ENCODE peak calls at places on chromosomes 5 and 9, in four cellular contexts. Q is progenitor cell of endocrine pancreas, G is choroid plexus epithelial cell, R is HFF-Myc. B is an unnamed sample.

GRCh38 chr5:88515881-88516819 is 247.5 kb upstream of the TMEM161B start:
- DNase-seq in Q (no peak), G (no peak), R (no peak), B (no peak)

GRCh38 chr9:131169567-131169966 is 44.2 kb downstream of the NUP214 start:
- DNase-seq in G (no peak), Q (no peak), R (no peak), B (no peak)

GRCh38 chr5:91151947-91152346 is 231.2 kb downstream of the ARRDC3 start:
- DNase-seq in R (peak; percentile 52), G (peak; percentile 98), Q (no peak), B (no peak)

GRCh38 chr5:162268694-162269481 is 201.3 kb downstream of the GABRG2 start:
- DNase-seq in G (no peak), R (no peak), Q (no peak), B (no peak)

GRCh38 chr5:66967102-66967501 is 229.5 kb downstream of the CD180 start:
- DNase-seq in G (peak; percentile 74), Q (no peak), R (no peak), B (no peak)

GRCh38 chr5:142748568-142749249 is 21.5 kb upstream of the ARHGAP26 start:
- DNase-seq in G (peak; percentile 16), Q (no peak), R (no peak), B (peak; percentile 46)

GRCh38 chr9:113186241-113186755 is 34.8 kb downstream of the FKBP15 start:
- DNase-seq in R (no peak), Q (no peak), G (no peak), B (no peak)

GRCh38 chr5:64210866-64211265 is 45.2 kb downstream of the RNF180 start:
- DNase-seq in G (peak; percentile 74), R (peak; percentile 36), Q (no peak), B (no peak)

GRCh38 chr5:92907914-92908606 is 673.0 kb downstream of the NR2F1-AS1 start:
- DNase-seq in R (peak; percentile 66), G (peak; percentile 91), Q (no peak), B (no peak)

GRCh38 chr9:109799141-109799540 is 19.1 kb downstream of the PALM2AKAP2 start:
- DNase-seq in Q (no peak), G (no peak), R (no peak), B (no peak)

GRCh38 chr5:170691623-170692022 is 91.9 kb upstream of the GABRP start:
- DNase-seq in R (no peak), Q (no peak), G (no peak), B (no peak)

GRCh38 chr5:424259-425110 is 18.5 kb upstream of the EXOC3 start:
- DNase-seq in Q (no peak), R (no peak), G (no peak), B (peak; percentile 17)

GRCh38 chr9:115972362-115972761 is 181.2 kb upstream of the PAPPA start:
- DNase-seq in R (no peak), G (peak; percentile 38), Q (no peak), B (no peak)

GRCh38 chr9:16138961-16139441 is 586.2 kb downstream of the CCDC171 start:
- DNase-seq in G (peak; percentile 94), Q (no peak), R (no peak), B (no peak)

GRCh38 chr5:83924891-83925290 is 204.2 kb upstream of the HAPLN1 start:
- DNase-seq in G (no peak), Q (no peak), R (no peak), B (no peak)
- TF ChIP-seq CTCF in G (no peak), Q (no peak), R (no peak), B (no peak)

DNA sequence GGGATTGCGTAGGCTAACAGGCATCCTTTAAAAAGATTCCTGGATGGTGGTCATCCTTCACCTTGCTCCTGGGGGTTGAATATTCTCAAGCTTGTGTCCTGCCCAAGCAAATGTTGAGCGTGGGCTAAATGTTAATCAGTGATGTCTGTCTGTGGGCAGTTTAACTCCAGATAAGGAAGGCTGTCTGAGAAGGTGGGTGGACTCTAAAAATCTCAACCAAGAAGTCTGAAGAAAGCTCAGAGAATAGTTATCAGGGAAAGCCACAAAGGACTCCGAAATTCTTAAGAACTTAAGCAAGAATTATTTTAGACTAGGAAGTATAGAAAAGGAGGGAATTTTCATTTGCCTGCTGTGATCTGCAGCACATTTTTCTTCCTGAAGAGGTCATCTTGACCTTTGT is 77.9 kb upstream of the FSD1L start:
- DNase-seq in G (no peak), R (no peak), Q (no peak), B (no peak)
- TF ChIP-seq CTCF in G (no peak), R (no peak), Q (no peak), B (no peak)

GRCh38 chr9:1100945-1101344 is 50.8 kb downstream of the DMRT2 start:
- DNase-seq in Q (peak; percentile 47), G (peak; percentile 50), R (peak; percentile 19), B (no peak)
- TF ChIP-seq CTCF in Q (peak; percentile 71), G (peak; percentile 68), R (peak; percentile 84), B (no peak)

DNA sequence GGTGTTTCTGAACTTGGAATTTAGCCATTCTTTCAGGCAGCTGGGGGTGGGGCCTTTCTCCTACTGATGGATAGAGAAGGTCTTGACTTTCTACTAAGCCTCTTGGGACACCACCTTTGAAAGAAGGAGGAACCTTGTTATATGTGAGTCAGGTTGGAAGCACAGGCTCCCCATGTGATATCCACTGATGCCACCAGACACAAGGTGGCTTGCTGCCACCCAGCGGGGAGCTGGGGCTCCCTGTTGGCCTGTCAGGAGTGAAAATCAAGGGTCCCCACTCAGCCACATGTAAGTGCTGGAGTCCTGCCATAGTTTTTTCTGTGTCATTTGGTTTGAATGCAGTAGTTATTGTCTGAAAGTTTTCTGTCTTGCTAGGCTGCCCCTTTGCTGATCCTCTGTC is 252.4 kb upstream of the NFIL3 start:
- DNase-seq in R (no peak), Q (no peak), G (no peak), B (no peak)
- TF ChIP-seq CTCF in R (peak; percentile 13), Q (peak; percentile 44), G (no peak), B (no peak)

GRCh38 chr5:173578947-173579615 is 37.4 kb downstream of the BOD1 start:
- DNase-seq in G (no peak), R (no peak), Q (no peak), B (no peak)

GRCh38 chr5:173583384-173583783 is 33.1 kb downstream of the BOD1 start:
- DNase-seq in Q (no peak), R (no peak), G (no peak), B (no peak)

GRCh38 chr5:173577817-173578216 is 38.6 kb downstream of the BOD1 start:
- DNase-seq in G (no peak), Q (no peak), R (no peak), B (no peak)

GRCh38 chr5:173582198-173583092 is 34.0 kb downstream of the BOD1 start:
- DNase-seq in G (no peak), R (peak; percentile 73), Q (no peak), B (no peak)

GRCh38 chr5:173581408-173582197 is 34.8 kb downstream of the BOD1 start:
- DNase-seq in G (peak; percentile 48), R (no peak), Q (peak; percentile 62), B (no peak)
- TF ChIP-seq CTCF in G (peak; percentile 89), R (peak; percentile 79), Q (peak; percentile 95), B (no peak)

GRCh38 chr9:4768681-4769080 is 24.1 kb upstream of the RCL1 start:
- DNase-seq in R (no peak), Q (no peak), G (no peak), B (no peak)

GRCh38 chr9:4760122-4760521 is 19.1 kb upstream of the AK3 start:
- DNase-seq in Q (no peak), G (no peak), R (no peak), B (no peak)

GRCh38 chr9:4762108-4762888 is 21.3 kb upstream of the AK3 start:
- DNase-seq in Q (peak; percentile 62), R (no peak), G (peak; percentile 92), B (peak; percentile 61)

GRCh38 chr9:4764033-4764432 is 23.0 kb upstream of the AK3 start:
- DNase-seq in Q (no peak), G (no peak), R (no peak), B (no peak)

DNA sequence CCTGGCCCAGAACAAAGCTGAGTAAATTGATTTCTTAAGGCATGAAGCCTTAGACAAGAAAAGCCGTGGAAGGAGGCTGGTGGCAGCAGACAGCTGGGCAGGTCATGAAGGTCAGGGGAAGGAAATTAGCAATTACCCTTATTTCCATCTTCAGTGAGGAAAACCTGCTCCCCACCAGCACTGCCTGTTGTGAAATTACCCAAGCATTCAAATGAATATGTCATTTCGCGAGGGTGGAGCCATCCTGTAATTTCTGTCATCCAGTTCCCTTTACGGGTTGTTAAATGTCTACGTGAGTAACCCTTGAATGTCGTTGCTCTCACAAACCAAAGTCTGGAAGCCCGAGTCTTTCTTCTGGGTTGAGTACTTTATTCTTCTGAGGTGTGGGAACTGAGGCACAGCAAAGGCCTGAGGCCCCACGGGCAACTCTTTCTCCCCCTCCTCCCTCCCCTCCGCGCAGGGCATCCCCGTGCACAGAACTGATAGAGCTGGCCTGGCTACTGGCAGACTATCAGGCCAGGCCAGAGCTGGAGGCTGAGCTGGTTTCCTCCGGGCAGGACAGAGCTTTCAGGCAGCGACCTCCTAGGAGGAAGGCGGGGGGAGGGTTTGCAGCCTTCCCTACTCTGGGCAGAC is 22.0 kb upstream of the AK3 start:
- DNase-seq in R (no peak), Q (no peak), G (peak; percentile 60), B (no peak)
- TF ChIP-seq CTCF in R (no peak), Q (no peak), G (no peak), B (no peak)

GRCh38 chr5:158407801-158408200 is 548.9 kb upstream of the CLINT1 start:
- DNase-seq in Q (no peak), R (no peak), G (peak; percentile 43), B (no peak)
- TF ChIP-seq CTCF in Q (no peak), R (no peak), G (no peak), B (no peak)

DNA sequence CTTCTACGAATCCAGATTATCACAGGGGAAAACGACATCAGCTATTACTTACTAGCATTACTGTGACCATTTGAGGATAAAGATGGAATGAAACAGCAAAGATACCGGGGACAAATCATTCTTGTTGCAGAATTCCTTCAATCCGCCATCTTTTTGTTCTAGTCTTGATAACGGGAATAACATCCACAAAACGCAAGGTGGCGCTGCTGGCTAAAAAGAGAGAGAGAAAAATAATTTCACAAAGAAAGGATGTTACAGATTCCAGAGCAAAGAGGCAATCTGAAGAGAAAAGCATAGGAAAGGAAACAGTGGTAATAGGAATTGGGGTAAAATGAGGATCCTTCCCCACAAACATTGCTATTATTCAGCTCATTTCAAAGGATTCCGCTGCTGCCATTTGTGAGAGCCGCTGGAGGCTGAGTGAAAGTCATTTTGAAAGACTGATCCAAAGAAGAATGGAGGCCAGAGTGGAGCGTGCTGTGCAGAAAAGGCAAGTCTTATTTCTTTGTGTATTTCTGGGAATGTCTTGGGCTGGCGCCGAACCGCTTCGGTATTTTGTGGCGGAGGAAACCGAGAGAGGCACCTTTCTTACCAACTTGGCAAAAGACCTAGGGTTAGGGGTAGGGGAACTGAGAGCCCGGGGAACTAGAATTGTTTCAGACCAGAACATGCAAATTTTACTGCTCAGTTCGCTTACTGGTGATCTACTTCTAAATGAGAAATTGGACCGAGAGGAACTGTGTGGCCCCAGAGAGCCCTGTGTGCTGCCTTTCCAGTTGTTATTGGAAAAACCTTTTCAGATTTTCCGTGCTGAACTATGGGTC is at the start of gene PCDHB7:
- DNase-seq in G (peak; percentile 17), Q (no peak), R (no peak), B (no peak)
- TF ChIP-seq CTCF in G (peak; percentile 44), Q (no peak), R (peak; percentile 51), B (no peak)

B was measured in activated B cell treated with CpG ODN at 0.5 μM for 24 hours.